ENCODE peak calls at places on chromosomes 12 and 14, in five cellular contexts. T is adrenal gland, A is HepG2, Z is HCT116, M is heart left ventricle. J is an unnamed sample.

GRCh38 chr12:2295941-2296461 is 243.2 kb downstream of the CACNA1C start:
- DNase-seq in T (no peak), A (no peak), Z (no peak), M (no peak), J (no peak)

GRCh38 chr14:55133416-55133815 is 4.4 kb downstream of the LGALS3 start:
- DNase-seq in Z (peak; percentile 28), M (no peak), A (no peak), T (peak; percentile 56), J (no peak)

GRCh38 chr12:53217049-53217929 is 10.2 kb upstream of the ITGB7 start:
- DNase-seq in M (no peak), A (no peak), T (peak; percentile 62), Z (no peak), J (no peak)

GRCh38 chr14:79161576-79161975 is 991.4 kb downstream of the NRXN3 start:
- DNase-seq in T (no peak), A (no peak), Z (no peak), M (no peak), J (no peak)

GRCh38 chr14:95151561-95151960 is 5.8 kb downstream of the DICER1 start:
- DNase-seq in Z (no peak), T (no peak), M (no peak), A (no peak), J (no peak)

GRCh38 chr12:52496590-52497071 is 3.6 kb upstream of the KRT6A start:
- DNase-seq in A (no peak), Z (peak; percentile 80), T (no peak), M (no peak), J (no peak)

GRCh38 chr12:46956451-46957035 is 122.9 kb upstream of the PCED1B start:
- DNase-seq in A (no peak), Z (no peak), M (no peak), T (no peak), J (no peak)

GRCh38 chr14:52342849-52343606 is 28.9 kb downstream of the PTGER2 start:
- DNase-seq in Z (no peak), T (no peak), A (no peak), M (no peak), J (no peak)

GRCh38 chr12:121399391-121400331 is at the start of gene RNF34:
- DNase-seq in M (peak; percentile 99), A (peak; percentile 97), T (peak; percentile 99), Z (peak; percentile 97), J (peak; percentile 99)
- TF ChIP-seq CTCF in M (no peak), A (peak; percentile 24), T (no peak), Z (no peak), J (no peak)

GRCh38 chr12:124863409-124864325 is at the start of gene SCARB1:
- DNase-seq in A (peak; percentile 66), M (peak; percentile 85), Z (peak; percentile 36), T (peak; percentile 90), J (peak; percentile 71)
- TF ChIP-seq POLR2A in A (peak; percentile 89), M (no peak), Z (peak; percentile 85), T (peak; percentile 95), J (peak; percentile 71)

GRCh38 chr14:70810621-70811020 is 1.3 kb upstream of the MAP3K9 start:
- DNase-seq in M (no peak), A (no peak), T (no peak), Z (no peak), J (no peak)
- H3K4me1 ChIP-seq in M (peaks cover 6% of the 10 kb centered on the region), A (peaks cover 55% of the 10 kb centered on the region), T (peaks cover 4% of the 10 kb centered on the region), Z (peaks cover 29% of the 10 kb centered on the region), J (peaks cover 6% of the 10 kb centered on the region)

GRCh38 chr14:91244501-91244901 is at the start of gene GPR68:
- DNase-seq in T (no peak), Z (no peak), M (peak; percentile 48), A (no peak), J (no peak)
- TF ChIP-seq CTCF in T (no peak), Z (no peak), M (no peak), A (no peak), J (no peak)

GRCh38 chr12:9027156-9027555 is 37.8 kb downstream of the KLRG1 start:
- DNase-seq in Z (no peak), M (no peak), T (no peak), A (no peak), J (no peak)
- TF ChIP-seq POLR2A in Z (no peak), M (no peak), T (no peak), A (no peak), J (no peak)